ENCODE peak calls at places on chromosomes 12 and 14, in four cellular contexts. I is A549, L is K562, O is HepG2. H is an unnamed sample.

GRCh38 chr14:83988274-83988673 is 1541.7 kb upstream of the FLRT2 start:
- DNase-seq in I (no peak), L (no peak), O (no peak), H (no peak)

GRCh38 chr12:123441523-123442164 is 5.2 kb upstream of the RILPL2 start:
- DNase-seq in I (no peak), L (no peak), O (no peak), H (no peak)

GRCh38 chr14:42002139-42002538 is 395.5 kb downstream of the LRFN5 start:
- DNase-seq in I (no peak), L (no peak), O (no peak), H (no peak)

GRCh38 chr12:90333939-90334338 is 621.0 kb downstream of the CCER1 start:
- DNase-seq in I (no peak), L (no peak), O (no peak), H (no peak)

GRCh38 chr12:5554711-5555110 is 122.8 kb downstream of the NTF3 start:
- DNase-seq in I (no peak), L (no peak), O (no peak), H (no peak)

GRCh38 chr14:55160989-55161388 is 30.4 kb downstream of the DLGAP5 start:
- DNase-seq in I (peak), L (no peak), O (peak), H (no peak)

GRCh38 chr14:29518335-29518734 is 409.3 kb downstream of the PRKD1 start:
- DNase-seq in I (no peak), L (no peak), O (no peak), H (no peak)

GRCh38 chr14:21070610-21071224 is 613 bp downstream of the ARHGEF40 start:
- DNase-seq in I (peak), L (peak), O (peak), H (peak)

GRCh38 chr12:15534870-15535269 is 212.6 kb downstream of the PTPRO start:
- DNase-seq in I (no peak), L (no peak), O (no peak), H (no peak)

GRCh38 chr14:43056106-43056505 is 1449.4 kb downstream of the LRFN5 start:
- DNase-seq in I (no peak), L (no peak), O (no peak), H (no peak)

GRCh38 chr14:50714452-50715073 is 46.5 kb upstream of the SAV1 start:
- DNase-seq in I (no peak), L (peak), O (peak), H (no peak)

GRCh38 chr14:52312872-52313492 is 1.1 kb upstream of the PTGER2 start:
- DNase-seq in I (no peak), L (no peak), O (no peak), H (no peak)

GRCh38 chr14:103385994-103386491 is 828 bp downstream of the MARK3 start:
- DNase-seq in I (no peak), L (no peak), O (no peak), H (peak)

GRCh38 chr14:24849471-24849870 is 200.5 kb downstream of the STXBP6 start:
- DNase-seq in I (no peak), L (no peak), O (no peak), H (no peak)

GRCh38 chr12:19994970-19995369 is 373.4 kb upstream of the PDE3A start:
- DNase-seq in I (no peak), L (no peak), O (no peak), H (no peak)

GRCh38 chr14:89619616-89620273 is 202.7 kb upstream of the FOXN3 start:
- DNase-seq in I (no peak), L (no peak), O (no peak), H (no peak)

GRCh38 chr14:68359862-68360552 is 432.9 kb downstream of the ZFP36L1 start:
- DNase-seq in I (peak), L (no peak), O (no peak), H (no peak)

GRCh38 chr12:27261866-27262265 is 17.8 kb downstream of the STK38L start:
- DNase-seq in I (no peak), L (no peak), O (no peak), H (no peak)

GRCh38 chr12:27257104-27257848 is 13.2 kb downstream of the STK38L start:
- DNase-seq in I (no peak), L (no peak), O (no peak), H (no peak)

DNA sequence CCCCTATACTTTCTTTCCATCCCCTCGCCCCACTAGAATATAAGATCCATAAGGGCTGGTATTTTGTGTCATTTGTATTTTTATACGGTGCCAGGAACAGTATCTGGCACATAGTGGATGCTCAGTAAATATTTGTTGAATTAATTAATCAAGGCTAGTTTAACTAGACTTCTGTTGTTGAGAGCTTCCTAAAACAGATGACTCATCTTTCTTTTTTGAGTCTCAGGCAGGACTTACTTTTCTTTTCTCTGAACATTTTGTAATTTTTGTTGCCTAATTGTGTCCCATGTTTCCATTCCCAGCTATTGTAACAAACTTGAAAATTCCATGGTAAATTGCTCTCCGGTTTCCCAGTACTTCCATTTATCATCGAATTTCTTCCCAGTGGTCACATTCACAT is 16.7 kb downstream of the STK38L start:
- DNase-seq in I (no peak), L (no peak), O (no peak), H (no peak)
- TF ChIP-seq ESRRA in I (no peak), L (no peak), O (no peak), H (no peak)

DNA sequence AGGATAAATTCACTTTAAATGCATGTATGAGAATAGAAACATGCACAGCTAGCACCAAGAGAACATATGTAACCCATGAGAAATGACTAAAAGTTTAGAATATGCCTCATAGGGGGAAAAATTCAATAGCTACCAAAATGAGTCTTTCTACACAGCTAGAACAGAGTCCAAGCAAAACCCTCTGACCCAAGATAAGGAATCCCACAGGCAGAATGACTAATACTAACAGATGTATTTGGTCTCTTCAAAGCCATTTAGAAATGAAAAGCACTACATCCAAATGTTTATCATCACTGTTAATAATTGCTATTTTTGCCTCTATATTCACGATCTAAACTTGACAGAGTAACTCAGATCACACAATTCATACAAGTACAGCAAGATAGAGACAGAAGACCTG is 44.0 kb downstream of the KICS2 start:
- DNase-seq in I (no peak), L (no peak), O (no peak), H (no peak)
- TF ChIP-seq ESRRA in I (no peak), L (no peak), O (no peak), H (no peak)

DNA sequence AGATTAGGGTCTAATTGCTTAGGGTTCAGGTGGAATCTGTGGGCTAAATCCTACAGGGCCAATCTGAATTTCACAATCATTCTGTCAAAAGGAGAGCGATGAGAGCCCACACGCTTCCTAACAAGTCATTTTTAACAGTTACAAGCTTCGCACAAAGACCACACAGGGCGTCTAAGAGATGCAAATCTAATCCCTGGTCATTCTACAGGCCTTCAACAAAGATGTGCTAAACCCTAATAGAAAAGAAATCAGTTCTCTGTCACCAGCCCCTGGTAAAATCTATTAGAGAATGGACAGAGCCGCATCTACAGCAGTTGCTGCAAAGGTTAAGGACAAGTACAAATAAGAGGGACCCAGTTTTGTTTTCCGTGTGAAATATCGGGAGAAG is 15.2 kb downstream of the NKX2-1 start:
- DNase-seq in I (no peak), L (no peak), O (no peak), H (no peak)
- TF ChIP-seq ESRRA in I (no peak), L (no peak), O (no peak), H (no peak)

GRCh38 chr14:32472512-32473472 is 143.7 kb downstream of the AKAP6 start:
- DNase-seq in I (no peak), L (no peak), O (peak), H (no peak)
- TF ChIP-seq ESRRA in I (no peak), L (no peak), O (no peak), H (no peak)

DNA sequence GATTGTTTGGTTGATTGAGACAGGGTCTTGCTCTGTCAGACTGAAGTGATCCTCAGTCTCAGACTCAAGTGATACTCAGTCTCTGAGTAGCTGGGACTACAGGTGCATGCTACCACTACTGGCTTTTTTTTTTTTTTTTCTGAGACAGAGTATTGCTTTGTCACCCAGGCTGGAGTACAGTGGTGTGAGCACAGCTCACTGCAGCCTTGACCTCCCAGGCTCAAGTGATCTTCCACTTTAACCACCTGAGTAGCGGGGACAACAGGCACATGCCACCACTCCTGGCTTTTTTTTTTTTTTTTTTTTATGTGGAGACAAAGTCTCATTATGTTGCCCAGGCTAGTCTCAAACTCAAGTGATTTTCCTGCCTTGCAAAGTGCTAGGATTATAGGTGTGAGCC is 31.8 kb downstream of the CPSF2 start:
- DNase-seq in I (no peak), L (no peak), O (peak), H (no peak)
- TF ChIP-seq ESRRA in I (no peak), L (no peak), O (no peak), H (no peak)

DNA sequence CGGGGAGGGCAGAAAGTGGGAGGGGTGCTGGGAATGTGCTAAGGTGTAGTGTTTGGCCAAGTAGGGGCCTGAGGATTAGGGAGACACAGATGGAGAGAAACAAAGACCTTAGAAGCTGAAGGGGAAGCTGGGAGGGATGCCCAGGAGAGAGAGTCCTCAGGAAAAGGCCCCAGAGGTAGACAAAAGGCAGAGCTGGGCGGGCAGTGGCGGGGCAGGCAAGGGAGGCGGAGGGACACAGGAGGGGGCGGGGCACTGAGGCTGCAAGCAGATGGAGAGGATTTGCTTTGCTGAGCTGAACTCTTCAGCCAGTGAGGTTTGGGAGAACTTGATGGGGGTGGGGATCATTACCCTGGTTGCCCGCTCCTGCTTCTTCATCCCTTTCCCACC is 2.8 kb downstream of the PTMS start:
- DNase-seq in I (no peak), L (no peak), O (no peak), H (peak)
- TF ChIP-seq ESRRA in I (no peak), L (no peak), O (no peak), H (no peak)

GRCh38 chr12:120677765-120678473 is 9.0 kb upstream of the MLEC start:
- DNase-seq in I (peak), L (no peak), O (no peak), H (no peak)
- TF ChIP-seq ESRRA in I (no peak), L (no peak), O (no peak), H (no peak)

GRCh38 chr14:100419856-100420255 is 96.7 kb downstream of the SLC25A47 start:
- DNase-seq in I (no peak), L (peak), O (peak), H (peak)

GRCh38 chr14:100415226-100415625 is 92.1 kb downstream of the SLC25A47 start:
- DNase-seq in I (no peak), L (no peak), O (no peak), H (no peak)

GRCh38 chr14:100416921-100417451 is 93.8 kb downstream of the SLC25A47 start:
- DNase-seq in I (peak), L (no peak), O (no peak), H (no peak)

GRCh38 chr14:100416081-100416480 is 92.9 kb downstream of the SLC25A47 start:
- DNase-seq in I (no peak), L (no peak), O (no peak), H (no peak)

GRCh38 chr14:100417466-100417865 is 94.3 kb downstream of the SLC25A47 start:
- DNase-seq in I (peak), L (peak), O (peak), H (peak)
- TF ChIP-seq ESRRA in I (no peak), L (no peak), O (no peak), H (no peak)